ENCODE peak calls at places on chromosomes 16 and 17, in ten cellular contexts. P, C, M, S, H, N, Z, G, D and Y are unnamed samples.
A peak's percentile ranks its signal among the peaks of the same experiment; 100 is the strongest.

GRCh38 chr17:82047914-82048570 is 3.6 kb downstream of the RFNG start:
- DNase-seq in H (no peak), S (no peak), C (no peak), Z (no peak), M (no peak), N (no peak), D (no peak), P (no peak), G (no peak), Y (no peak)

GRCh38 chr17:7951143-7951792 is 19.3 kb downstream of the CNTROB start:
- DNase-seq in P (no peak), C (no peak), Z (no peak), H (no peak), G (no peak), N (peak; percentile 43), D (no peak), S (no peak), M (no peak), Y (no peak)

GRCh38 chr17:40606548-40607353 is 40.9 kb downstream of the SMARCE1 start:
- DNase-seq in P (no peak), Z (no peak), H (no peak), N (no peak), G (no peak), M (no peak), S (no peak), D (no peak), C (no peak), Y (no peak)

GRCh38 chr16:70470927-70471341 is 16.5 kb downstream of the FCSK start:
- DNase-seq in M (no peak), Z (no peak), N (no peak), H (no peak), C (peak; percentile 10), P (peak; percentile 81), G (no peak), D (peak; percentile 32), S (no peak), Y (no peak)

GRCh38 chr16:3180445-3180878 is 7.5 kb upstream of the OR1F1 start:
- DNase-seq in Z (no peak), C (no peak), H (no peak), M (no peak), D (no peak), S (no peak), P (no peak), N (no peak), G (no peak), Y (no peak)

GRCh38 chr17:7971651-7972050 is 30.8 kb upstream of the GUCY2D start:
- DNase-seq in M (no peak), D (no peak), C (no peak), S (no peak), H (no peak), N (no peak), P (no peak), Z (no peak), G (no peak), Y (no peak)

GRCh38 chr16:88527186-88527936 is 42.8 kb upstream of the ZC3H18 start:
- DNase-seq in N (peak; percentile 84), H (peak; percentile 34), D (peak; percentile 73), P (peak; percentile 90), C (peak; percentile 47), Z (no peak), S (peak; percentile 57), G (peak; percentile 49), M (no peak), Y (peak; percentile 69)

GRCh38 chr16:86202760-86203426 is 303.9 kb downstream of the IRF8 start:
- DNase-seq in N (no peak), P (no peak), C (no peak), Z (no peak), G (no peak), S (no peak), D (no peak), H (no peak), M (no peak), Y (no peak)

GRCh38 chr16:13168091-13168572 is 266.7 kb downstream of the SHISA9 start:
- DNase-seq in P (peak; percentile 55), G (no peak), M (peak; percentile 56), D (no peak), Z (no peak), C (no peak), S (no peak), H (no peak), N (no peak), Y (no peak)

GRCh38 chr17:30188211-30188939 is 47.1 kb downstream of the SLC6A4 start:
- DNase-seq in P (no peak), S (no peak), C (no peak), G (no peak), H (no peak), Z (no peak), D (no peak), N (no peak), M (peak; percentile 38), Y (no peak)

GRCh38 chr17:68011199-68011665 is 15.0 kb upstream of the C17orf58 start:
- DNase-seq in C (no peak), P (peak; percentile 66), M (no peak), S (peak; percentile 22), G (peak; percentile 48), H (no peak), D (peak; percentile 67), Z (no peak), N (peak; percentile 80), Y (peak; percentile 67)

GRCh38 chr17:17712268-17712924 is 31.1 kb downstream of the RAI1 start:
- DNase-seq in D (no peak), M (no peak), G (no peak), Z (peak; percentile 69), C (peak; percentile 97), P (no peak), H (no peak), N (no peak), S (no peak), Y (peak; percentile 33)

GRCh38 chr17:43365356-43365755 is 33.4 kb upstream of the ARL4D start:
- DNase-seq in C (no peak), D (no peak), Z (no peak), P (no peak), N (no peak), H (no peak), G (no peak), S (no peak), M (no peak), Y (no peak)
- TF ChIP-seq CTCF in C (no peak), D (no peak), Z (no peak), P (peak; percentile 27), N (no peak), H (peak; percentile 7), G (no peak), S (no peak), M (no peak), Y (no peak)

DNA sequence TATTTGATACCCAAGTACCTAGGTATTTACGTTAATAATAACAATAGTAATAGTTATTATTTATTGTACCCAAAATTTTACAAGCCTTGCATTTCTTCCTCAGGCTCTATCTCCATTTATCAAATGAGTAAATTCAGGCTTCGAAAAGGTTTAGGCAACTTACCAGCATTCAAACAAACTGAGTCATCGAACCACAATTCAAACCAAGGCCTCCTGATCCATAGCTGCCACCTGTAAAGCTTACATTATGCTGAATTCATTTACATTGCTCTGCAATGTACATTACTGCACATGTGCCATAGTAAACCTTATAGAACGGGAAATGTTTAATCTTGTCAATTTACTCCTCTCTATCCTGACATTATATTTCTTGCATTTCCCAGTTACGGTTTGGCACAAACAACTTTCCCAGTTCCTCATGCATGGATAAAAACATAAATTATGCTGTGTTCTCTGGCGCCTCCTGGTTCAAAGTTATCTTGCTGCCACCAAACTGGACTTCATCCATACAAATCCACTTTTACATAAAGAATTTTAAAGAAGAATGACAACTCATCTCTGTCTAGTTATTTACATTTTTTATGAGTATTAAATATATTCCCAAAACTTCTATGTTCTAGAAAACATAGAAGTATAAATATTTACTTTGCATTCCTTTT is 360.6 kb upstream of the SOX9 start:
- DNase-seq in S (no peak), N (no peak), H (no peak), Z (no peak), G (no peak), D (no peak), M (peak; percentile 28), P (no peak), C (peak; percentile 61), Y (no peak)
- TF ChIP-seq CTCF in S (no peak), N (peak; percentile 45), H (peak; percentile 49), Z (no peak), G (no peak), D (no peak), M (peak; percentile 13), P (peak; percentile 16), C (no peak), Y (no peak)

GRCh38 chr16:28136751-28137434 is 73.4 kb upstream of the GSG1L start:
- DNase-seq in H (no peak), Z (no peak), D (no peak), P (peak; percentile 37), G (peak; percentile 30), S (no peak), M (no peak), N (peak; percentile 61), C (no peak), Y (no peak)

GRCh38 chr16:28139530-28139929 is 72.2 kb downstream of the XPO6 start:
- DNase-seq in S (no peak), D (no peak), C (no peak), Z (no peak), G (no peak), H (no peak), N (no peak), M (no peak), P (no peak), Y (no peak)

GRCh38 chr16:28146536-28146935 is 65.2 kb downstream of the XPO6 start:
- DNase-seq in G (no peak), S (no peak), Z (no peak), H (no peak), C (no peak), M (no peak), D (no peak), P (no peak), N (no peak), Y (no peak)

GRCh38 chr16:28140788-28141618 is 70.8 kb downstream of the XPO6 start:
- DNase-seq in D (no peak), S (no peak), Z (no peak), P (no peak), M (no peak), H (no peak), C (no peak), N (peak; percentile 82), G (peak; percentile 50), Y (peak; percentile 67)
- TF ChIP-seq CTCF in D (no peak), S (no peak), Z (no peak), P (no peak), M (no peak), H (no peak), C (no peak), N (peak; percentile 17), G (no peak), Y (peak; percentile 43)

GRCh38 chr17:80891096-80892018 is 100.3 kb upstream of the CHMP6 start:
- DNase-seq in C (peak; percentile 94), N (peak; percentile 78), M (peak; percentile 86), H (peak; percentile 96), Z (peak; percentile 33), P (no peak), G (peak; percentile 53), D (no peak), S (no peak), Y (no peak)
- TF ChIP-seq CTCF in C (peak; percentile 2), N (no peak), M (no peak), H (peak; percentile 86), Z (no peak), P (no peak), G (no peak), D (no peak), S (no peak), Y (no peak)

GRCh38 chr16:58515125-58515870 is at the start of gene SETD6:
- DNase-seq in G (peak; percentile 63), S (peak; percentile 85), M (peak; percentile 62), N (peak; percentile 94), C (peak; percentile 84), H (peak; percentile 70), P (peak; percentile 93), D (peak; percentile 85), Z (peak; percentile 33), Y (peak; percentile 73)
- TF ChIP-seq CTCF in G (no peak), S (peak; percentile 33), M (peak; percentile 28), N (peak; percentile 43), C (peak; percentile 3), H (no peak), P (peak; percentile 35), D (peak; percentile 47), Z (peak; percentile 19), Y (no peak)

GRCh38 chr17:34443832-34444469 is 80.9 kb upstream of the CCL1 start:
- DNase-seq in N (no peak), D (peak; percentile 14), P (peak; percentile 73), G (no peak), C (no peak), M (no peak), S (no peak), Z (no peak), H (no peak), Y (no peak)
- TF ChIP-seq CTCF in N (no peak), D (peak; percentile 47), P (peak; percentile 70), G (no peak), C (peak; percentile 6), M (no peak), S (peak; percentile 14), Z (no peak), H (peak; percentile 32), Y (no peak)